ENCODE peak calls at places on chromosome 18, in eight cellular contexts. I is NCI-H2029; J is posterior cingulate gyrus; O is GM20000; U is brain microvascular endothelial cell; N is NCI-H510A treated with DMSO at 0.1 percent for 48 hours; Q is activated CD8-positive, alpha-beta memory T cell treated with anti-CD3 and anti-CD28 coated beads for 1 hour; S is H7. H is an unnamed sample.

GRCh38 chr18:43664487-43665008 is 387.3 kb upstream of the SYT4 start:
- DNase-seq in S (no peak), Q (no peak), J (no peak), I (no peak), N (no peak), U (no peak), O (no peak), H (no peak)

GRCh38 chr18:48337053-48337452 is 72.1 kb downstream of the ZBTB7C start:
- DNase-seq in Q (no peak), S (no peak), U (no peak), I (no peak), N (no peak), O (no peak), J (no peak), H (no peak)

GRCh38 chr18:78396077-78396476 is 583.5 kb upstream of the SALL3 start:
- DNase-seq in O (no peak), I (no peak), U (no peak), Q (no peak), S (no peak), N (no peak), J (no peak), H (no peak)

GRCh38 chr18:3998698-3999333 is 456.3 kb downstream of the DLGAP1 start:
- DNase-seq in O (peak; percentile 18), J (no peak), U (peak; percentile 34), I (peak; percentile 15), S (no peak), Q (no peak), N (peak; percentile 37), H (peak; percentile 25)

GRCh38 chr18:55833543-55833942 is 245.6 kb upstream of the TCF4 start:
- DNase-seq in N (no peak), I (no peak), O (no peak), J (no peak), S (no peak), U (peak; percentile 99), Q (no peak), H (no peak)

GRCh38 chr18:28178720-28179119 is 1.8 kb upstream of the CDH2 start:
- DNase-seq in Q (no peak), J (no peak), S (peak; percentile 25), U (peak; percentile 41), I (no peak), N (peak; percentile 76), O (no peak), H (no peak)

GRCh38 chr18:79779700-79780190 is 18.0 kb upstream of the KCNG2 start:
- DNase-seq in O (no peak), N (no peak), Q (no peak), S (no peak), I (no peak), U (no peak), J (no peak), H (no peak)

GRCh38 chr18:22871809-22872525 is 61.2 kb upstream of the RBBP8 start:
- DNase-seq in N (no peak), Q (no peak), I (no peak), U (peak; percentile 5), O (no peak), J (no peak), S (peak; percentile 6), H (no peak)

GRCh38 chr18:13461488-13461887 is 242.9 kb downstream of the LDLRAD4 start:
- DNase-seq in U (no peak), O (no peak), Q (no peak), S (no peak), N (no peak), J (no peak), I (no peak), H (peak; percentile 96)

GRCh38 chr18:59932401-59932800 is 32.6 kb downstream of the PMAIP1 start:
- DNase-seq in Q (no peak), O (no peak), J (no peak), U (no peak), I (no peak), S (no peak), N (no peak), H (no peak)

GRCh38 chr18:61833387-61833786 is 59.4 kb downstream of the RNF152 start:
- DNase-seq in O (no peak), J (no peak), I (no peak), S (no peak), N (peak; percentile 86), U (peak; percentile 84), Q (no peak), H (peak; percentile 84)

GRCh38 chr18:56575819-56576663 is 62.4 kb downstream of the TXNL1 start:
- DNase-seq in J (no peak), O (peak; percentile 64), U (peak; percentile 53), Q (no peak), I (no peak), N (peak; percentile 76), S (peak; percentile 61), H (peak; percentile 41)

GRCh38 chr18:76847926-76848325 is 25.6 kb downstream of the ZNF236 start:
- DNase-seq in U (no peak), N (no peak), I (no peak), O (no peak), J (no peak), S (peak; percentile 81), Q (no peak), H (no peak)

GRCh38 chr18:21115519-21116411 is 4.2 kb upstream of the ROCK1 start:
- DNase-seq in I (no peak), S (peak; percentile 45), J (no peak), U (peak; percentile 38), O (no peak), Q (no peak), N (no peak), H (no peak)

GRCh38 chr18:59996370-59996966 is 96.7 kb downstream of the PMAIP1 start:
- DNase-seq in N (peak; percentile 83), S (peak; percentile 43), Q (no peak), U (peak; percentile 57), I (peak; percentile 36), O (peak; percentile 40), J (peak; percentile 50), H (peak; percentile 30)

GRCh38 chr18:74534150-74534969 is at the start of gene CNDP1:
- DNase-seq in N (no peak), U (no peak), I (no peak), J (peak; percentile 81), S (peak; percentile 55), Q (no peak), O (no peak), H (no peak)

GRCh38 chr18:74425876-74426275 is 31.2 kb downstream of the DIPK1C start:
- DNase-seq in U (no peak), I (no peak), J (no peak), Q (no peak), S (no peak), N (no peak), O (no peak), H (no peak)

GRCh38 chr18:72456802-72457201 is 87.3 kb downstream of the CBLN2 start:
- DNase-seq in O (no peak), J (no peak), I (no peak), U (no peak), S (no peak), Q (no peak), N (no peak), H (no peak)

GRCh38 chr18:55406374-55407045 is 181.5 kb downstream of the TCF4 start:
- DNase-seq in Q (no peak), I (peak; percentile 16), O (no peak), S (no peak), U (no peak), N (peak; percentile 74), J (peak; percentile 70), H (no peak)

GRCh38 chr18:14086459-14087231 is 45.6 kb downstream of the ZNF519 start:
- DNase-seq in O (peak; percentile 42), Q (no peak), U (peak; percentile 43), S (peak; percentile 52), J (peak; percentile 42), I (peak; percentile 2), N (peak; percentile 18), H (no peak)

GRCh38 chr18:76328145-76328544 is 166.9 kb downstream of the ZNF516 start:
- DNase-seq in I (no peak), N (no peak), S (no peak), U (no peak), Q (no peak), O (no peak), J (no peak), H (no peak)